ENCODE peak calls at places on chromosomes 1 and 21, in four cellular contexts. B is K562, Y is HL-60, S is GM12878. E is an unnamed sample.

GRCh38 chr1:41661428-41662060 is 177.1 kb upstream of the EDN2 start:
- DNase-seq in S (no peak), Y (no peak), B (no peak), E (no peak)

GRCh38 chr1:17274186-17275170 is 25.6 kb downstream of the PADI3 start:
- DNase-seq in B (peak), S (peak), Y (no peak), E (peak)

GRCh38 chr1:59664167-59664566 is 150.6 kb upstream of the HOOK1 start:
- DNase-seq in Y (no peak), B (no peak), S (no peak), E (no peak)

GRCh38 chr1:26020390-26020789 is 1.2 kb upstream of the EXTL1 start:
- DNase-seq in Y (no peak), B (no peak), S (no peak), E (no peak)

GRCh38 chr1:224632921-224633321 is 16.8 kb downstream of the CNIH3 start:
- DNase-seq in B (no peak), Y (no peak), S (no peak), E (no peak)

GRCh38 chr1:20792177-20792576 is 5.1 kb upstream of the HP1BP3 start:
- DNase-seq in Y (no peak), S (no peak), B (no peak), E (no peak)

GRCh38 chr1:47936916-47937551 is 60.2 kb downstream of the TRABD2B start:
- DNase-seq in Y (no peak), S (no peak), B (no peak), E (no peak)

GRCh38 chr1:223639333-223639749 is 26.2 kb downstream of the CAPN8 start:
- DNase-seq in B (no peak), S (no peak), Y (no peak), E (no peak)

GRCh38 chr1:227846265-227846858 is 30.9 kb downstream of the PRSS38 start:
- DNase-seq in S (no peak), Y (no peak), B (peak), E (no peak)

GRCh38 chr21:42049578-42050430 is 21.3 kb upstream of the UMODL1 start:
- DNase-seq in B (no peak), Y (no peak), S (no peak), E (no peak)

GRCh38 chr1:227541796-227542152 is 21.6 kb upstream of the ZNF678 start:
- DNase-seq in Y (no peak), B (no peak), S (no peak), E (no peak)

GRCh38 chr1:12565094-12565965 is 52.7 kb downstream of the DHRS3 start:
- DNase-seq in Y (no peak), B (no peak), S (no peak), E (no peak)

GRCh38 chr21:43597052-43597451 is 62.2 kb downstream of the HSF2BP start:
- DNase-seq in Y (no peak), S (no peak), B (no peak), E (no peak)

DNA sequence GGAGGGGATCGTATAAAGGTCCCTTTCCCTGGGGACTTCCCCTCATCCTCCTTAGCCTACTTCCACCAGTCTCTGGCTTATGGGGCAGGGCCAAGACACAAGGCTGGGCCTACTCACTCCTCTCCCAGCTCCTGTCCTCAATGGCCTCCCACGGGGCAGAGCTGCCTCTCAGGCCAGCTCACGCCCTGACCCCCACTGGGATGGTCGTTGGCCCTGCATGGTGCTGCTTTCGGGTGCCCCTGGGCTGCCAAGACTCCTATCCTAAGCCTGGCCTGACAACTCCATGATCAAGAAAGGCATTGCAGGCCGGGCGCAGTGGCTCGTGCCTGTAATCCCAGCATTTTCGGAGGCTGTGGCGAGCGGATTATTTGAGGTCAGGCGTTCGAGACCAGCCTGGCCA is 6.2 kb downstream of the CPLANE2 start:
- DNase-seq in B (no peak), S (no peak), Y (no peak), E (no peak)
- TF ChIP-seq SPI1 in B (no peak), S (no peak), Y (no peak), E (no peak)

GRCh38 chr21:15775981-15776380 is 46.2 kb downstream of the USP25 start:
- DNase-seq in S (no peak), B (no peak), Y (no peak), E (no peak)
- TF ChIP-seq SPI1 in S (no peak), B (no peak), Y (no peak), E (no peak)

DNA sequence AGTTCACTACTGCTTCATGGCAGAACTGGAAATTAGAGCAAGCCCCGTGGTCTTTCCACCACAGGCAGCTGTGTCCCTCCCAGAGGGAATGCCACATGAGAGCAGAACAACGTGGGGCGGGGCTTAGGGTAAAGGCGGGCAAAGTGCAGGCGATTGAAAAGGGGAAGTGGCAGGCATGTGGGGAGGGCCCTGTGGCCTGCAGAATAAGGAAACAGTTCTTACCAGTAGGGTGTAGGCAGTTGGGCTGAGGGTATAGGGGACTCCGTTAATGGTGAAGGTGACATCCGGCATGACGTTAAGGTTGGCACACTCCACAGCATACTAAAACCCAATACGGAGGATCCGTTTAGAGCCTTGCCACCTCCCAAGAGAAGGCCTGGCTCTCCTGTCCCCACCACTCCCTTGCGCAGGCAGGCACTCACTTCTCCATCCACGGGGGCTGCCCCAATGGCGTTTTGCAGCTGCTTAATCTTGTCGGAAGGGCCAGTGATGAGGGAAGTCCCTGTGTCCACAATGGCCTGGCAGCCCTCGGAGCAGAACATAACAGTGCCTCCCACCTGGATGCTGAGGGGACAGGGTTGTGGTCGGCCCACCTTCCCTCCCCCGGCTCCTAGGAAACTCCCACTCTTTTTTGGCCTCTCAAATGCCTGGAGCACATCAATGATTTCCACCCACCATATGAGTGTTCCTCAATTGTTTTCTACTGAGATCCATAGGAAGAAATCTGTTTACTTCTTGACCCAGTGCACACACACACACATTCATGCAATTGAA is 9.1 kb upstream of the RAB7B start:
- DNase-seq in Y (peak), B (peak), S (peak), E (no peak)
- TF ChIP-seq SPI1 in Y (peak), B (peak), S (peak), E (peak)

GRCh38 chr1:244210884-244211558 is 159.9 kb downstream of the ZBTB18 start:
- DNase-seq in S (no peak), Y (no peak), B (peak), E (no peak)
- TF ChIP-seq SPI1 in S (no peak), Y (no peak), B (no peak), E (no peak)

DNA sequence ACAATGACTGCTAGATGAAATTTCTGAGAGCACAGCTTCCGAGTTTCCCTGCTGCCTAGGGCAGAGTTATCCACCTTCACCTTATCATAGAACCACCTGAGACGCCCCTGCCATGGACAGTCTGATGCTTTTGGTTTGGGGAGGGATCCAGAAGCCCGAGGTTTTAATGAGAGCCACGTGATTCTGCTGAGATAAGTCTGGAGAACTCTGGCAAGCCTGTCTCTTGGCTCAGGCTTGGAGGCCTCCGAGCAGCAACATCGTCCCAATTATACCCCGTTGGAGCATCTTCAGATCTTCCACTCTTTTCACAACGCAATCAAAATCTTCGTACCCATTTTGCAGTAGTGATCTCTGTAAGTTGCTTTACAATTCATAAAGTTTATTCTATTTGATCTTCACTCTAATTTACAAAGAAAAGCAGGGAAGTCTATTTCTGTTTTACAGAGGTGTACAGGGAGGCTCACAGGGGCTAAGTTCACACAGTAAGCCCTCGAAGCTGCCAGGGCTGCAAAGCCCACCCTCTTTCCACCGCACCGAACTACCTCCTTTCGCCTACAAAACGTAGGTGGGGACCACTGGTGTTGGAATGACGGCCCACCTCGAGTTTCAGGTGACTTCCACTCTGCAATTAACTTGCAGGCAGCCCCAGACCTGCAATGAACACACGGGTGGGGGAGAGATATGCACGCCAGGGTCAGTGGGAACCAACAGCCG is 513 bp upstream of the HHAT start:
- DNase-seq in S (no peak), B (no peak), Y (no peak), E (no peak)
- TF ChIP-seq SPI1 in S (no peak), B (no peak), Y (no peak), E (no peak)

GRCh38 chr1:195934839-195935557 is 673.2 kb downstream of the KCNT2 start:
- DNase-seq in B (no peak), Y (no peak), S (no peak), E (no peak)
- TF ChIP-seq SPI1 in B (no peak), Y (no peak), S (no peak), E (no peak)

GRCh38 chr1:162285149-162285561 is 91.5 kb downstream of the SPATA46 start:
- DNase-seq in B (no peak), Y (no peak), S (no peak), E (no peak)

GRCh38 chr1:162279099-162279498 is 97.6 kb downstream of the SPATA46 start:
- DNase-seq in B (no peak), S (no peak), Y (no peak), E (no peak)

GRCh38 chr1:162284206-162284955 is 92.3 kb downstream of the SPATA46 start:
- DNase-seq in B (no peak), Y (no peak), S (no peak), E (no peak)

GRCh38 chr1:162283657-162284056 is 93.0 kb downstream of the SPATA46 start:
- DNase-seq in B (no peak), Y (no peak), S (no peak), E (no peak)
- TF ChIP-seq SPI1 in B (no peak), Y (no peak), S (no peak), E (no peak)

GRCh38 chr1:109627692-109628399 is 8.2 kb downstream of the AMPD2 start:
- DNase-seq in B (no peak), S (no peak), Y (no peak), E (no peak)
- TF ChIP-seq SPI1 in B (no peak), S (no peak), Y (no peak), E (no peak)

DNA sequence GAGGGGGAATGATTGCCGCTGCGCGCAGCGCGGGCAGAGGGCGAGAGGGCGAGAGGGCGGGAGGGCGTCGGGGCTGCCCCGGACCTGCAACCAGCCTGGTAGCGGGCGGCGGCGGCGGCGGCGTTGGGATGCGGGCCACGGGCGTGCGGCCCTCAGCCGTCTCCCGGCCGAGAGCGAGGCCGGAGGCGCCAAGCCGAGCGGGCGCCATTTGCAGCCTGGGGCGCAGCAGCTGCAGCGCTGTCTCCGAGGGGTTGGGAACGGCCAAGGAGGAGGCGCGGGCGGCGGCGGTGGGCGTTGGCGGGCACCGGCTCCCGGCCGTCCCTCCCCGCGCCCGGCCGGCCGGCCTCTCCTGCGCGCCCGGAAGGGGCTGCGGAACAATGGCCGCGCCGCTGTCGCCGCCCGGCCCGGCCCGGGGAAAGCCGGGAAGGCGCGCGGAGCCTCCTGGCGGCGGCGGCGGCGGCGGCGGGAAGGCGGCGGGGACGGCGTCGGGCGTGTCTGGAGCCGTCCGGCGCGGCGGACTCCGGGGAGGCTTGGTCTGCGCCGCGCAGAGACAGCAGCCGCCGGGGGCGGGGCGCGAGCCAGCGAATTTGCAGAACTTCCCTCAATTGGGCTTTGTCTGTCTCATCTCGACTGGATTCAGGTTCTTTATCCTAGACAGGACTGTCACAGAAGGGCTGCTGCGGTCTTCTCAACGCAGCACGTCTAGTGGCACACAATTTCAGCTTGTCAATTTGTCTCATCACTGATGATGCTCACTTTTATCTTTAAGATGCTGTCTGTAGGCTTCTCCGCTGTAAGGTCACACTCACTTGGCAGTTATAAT is 35.7 kb downstream of the ZBTB8B start:
- DNase-seq in B (peak), Y (peak), S (no peak), E (peak)
- TF ChIP-seq SPI1 in B (no peak), Y (no peak), S (no peak), E (no peak)

DNA sequence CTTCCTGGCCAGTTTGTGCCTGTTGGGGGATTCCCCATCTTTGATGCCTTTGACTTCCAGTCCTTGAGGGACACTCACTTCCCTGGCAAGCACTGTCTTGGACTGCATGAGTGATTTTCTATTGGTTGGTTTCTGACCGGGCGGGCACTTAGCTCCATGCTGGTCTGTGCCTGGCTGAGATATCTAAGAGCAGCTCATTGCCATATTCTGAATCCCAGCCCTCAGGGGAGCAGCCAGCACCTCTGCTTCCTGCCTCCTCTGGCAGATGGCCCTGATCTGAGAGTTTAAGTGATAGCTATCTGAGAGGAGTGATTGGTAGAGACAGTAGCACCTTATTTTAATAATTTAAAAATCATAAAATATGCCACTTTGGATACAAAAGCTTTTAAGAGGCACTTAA is 52.5 kb downstream of the DISC1 start:
- DNase-seq in B (no peak), Y (no peak), S (no peak), E (no peak)
- TF ChIP-seq SPI1 in B (no peak), Y (no peak), S (no peak), E (no peak)

E was measured in GM12891.